ENCODE peak calls at places on chromosome 19, in ten cellular contexts. M is stimulated activated CD8-positive, alpha-beta memory T cell treated with anti-CD3 and anti-CD28 coated beads, Interleukin-12 subunit alpha, Interleukin-12 subunit beta, amount 100 ng/mL, for 4 hours; H is nucleus accumbens; T is caudate nucleus; E is AG10803; C is NCI-H345; G is EH; N is lung; R is osteocyte; Z is GM19239. A is an unnamed sample.

GRCh38 chr19:4744451-4745170 is 21.0 kb upstream of the DPP9 start:
- DNase-seq in C (no peak), H (no peak), E (peak; percentile 89), G (peak; percentile 89), T (peak; percentile 2), Z (no peak), R (no peak), N (no peak), M (no peak), A (peak; percentile 88)

GRCh38 chr19:40689339-40690049 is 957 bp downstream of the NUMBL start:
- DNase-seq in E (peak; percentile 15), G (peak; percentile 31), H (no peak), C (peak; percentile 52), Z (no peak), M (no peak), T (no peak), R (no peak), N (no peak), A (no peak)

GRCh38 chr19:13506550-13506878 is 235 bp upstream of the CACNA1A start:
- DNase-seq in T (no peak), H (no peak), N (no peak), G (no peak), M (no peak), R (no peak), C (no peak), E (peak; percentile 62), Z (no peak), A (no peak)

GRCh38 chr19:49506575-49507105 is 5.8 kb upstream of the FCGRT start:
- DNase-seq in N (peak; percentile 72), R (no peak), Z (peak; percentile 62), E (no peak), M (peak; percentile 51), T (no peak), G (peak; percentile 61), C (peak; percentile 36), H (no peak), A (no peak)

GRCh38 chr19:1851581-1852293 is 3.5 kb upstream of the REXO1 start:
- DNase-seq in N (no peak), H (peak; percentile 33), M (peak; percentile 67), G (no peak), Z (no peak), E (no peak), T (peak; percentile 39), C (no peak), R (no peak), A (no peak)

GRCh38 chr19:1747285-1748114 is 5.8 kb upstream of the ONECUT3 start:
- DNase-seq in T (no peak), C (no peak), Z (no peak), R (no peak), E (peak; percentile 65), M (peak; percentile 25), N (no peak), H (no peak), G (peak; percentile 87), A (peak; percentile 53)

GRCh38 chr19:50361290-50362029 is 4.0 kb downstream of the NAPSA start:
- DNase-seq in C (no peak), T (no peak), N (peak; percentile 79), G (peak; percentile 6), E (no peak), R (no peak), M (no peak), H (no peak), Z (no peak), A (no peak)

GRCh38 chr19:43799502-43800142 is 2.6 kb downstream of the LYPD5 start:
- DNase-seq in C (no peak), G (no peak), H (no peak), Z (no peak), M (no peak), N (no peak), R (no peak), T (no peak), E (no peak), A (no peak)

GRCh38 chr19:54682306-54682705 is 19.5 kb downstream of the LILRB4 start:
- DNase-seq in T (no peak), N (no peak), C (no peak), Z (no peak), M (no peak), E (no peak), G (no peak), H (no peak), R (no peak), A (no peak)

GRCh38 chr19:35858311-35858710 is 1.6 kb downstream of the KIRREL2 start:
- DNase-seq in N (no peak), R (no peak), Z (no peak), E (no peak), C (no peak), G (no peak), H (no peak), T (no peak), M (no peak), A (no peak)

GRCh38 chr19:48654299-48655059 is 8.5 kb upstream of the CA11 start:
- DNase-seq in E (no peak), R (no peak), N (no peak), T (no peak), G (no peak), H (no peak), M (no peak), C (peak; percentile 50), Z (no peak), A (no peak)

GRCh38 chr19:44072543-44073401 is 813 bp downstream of the ZNF284 start:
- DNase-seq in H (no peak), Z (no peak), N (no peak), G (peak; percentile 20), M (no peak), E (no peak), C (no peak), T (no peak), R (no peak), A (no peak)

GRCh38 chr19:14033946-14034345 is 2.4 kb downstream of the IL27RA start:
- DNase-seq in E (no peak), H (no peak), T (no peak), N (no peak), R (no peak), G (no peak), M (no peak), Z (no peak), C (no peak), A (no peak)

GRCh38 chr19:44626067-44626624 is 12.8 kb downstream of the IGSF23 start:
- DNase-seq in H (no peak), Z (no peak), C (no peak), G (peak; percentile 99), R (no peak), M (no peak), T (no peak), E (peak; percentile 98), N (peak; percentile 54), A (peak; percentile 99)

GRCh38 chr19:1833540-1833939 is 14.7 kb downstream of the REXO1 start:
- DNase-seq in R (no peak), M (no peak), E (no peak), G (no peak), T (no peak), Z (no peak), N (no peak), C (no peak), H (no peak), A (no peak)

A was measured in HS-5.